ENCODE peak calls at places on chromosomes 2 and 18, in four cellular contexts. One of them, this sample, is unnamed.

GRCh38 chr2:227848586-227848985 is 22.8 kb upstream of the DAW1 start:
- DNase-seq in CD8-positive, alpha-beta T cell: no peak
- DNase-seq in activated CD8-positive, alpha-beta memory T cell treated with anti-CD3 and anti-CD28 coated beads for 4 hours: no peak
- DNase-seq in 8988T: no peak
- DNase-seq in this sample: no peak

GRCh38 chr18:31931163-31931885 is 11.6 kb downstream of the TRAPPC8 start:
- DNase-seq in 8988T: no peak
- DNase-seq in activated CD8-positive, alpha-beta memory T cell treated with anti-CD3 and anti-CD28 coated beads for 4 hours: no peak
- DNase-seq in CD8-positive, alpha-beta T cell: no peak
- DNase-seq in this sample: no peak

GRCh38 chr2:164890533-164890932 is 48.9 kb upstream of the COBLL1 start:
- DNase-seq in 8988T: no peak
- DNase-seq in CD8-positive, alpha-beta T cell: no peak
- DNase-seq in activated CD8-positive, alpha-beta memory T cell treated with anti-CD3 and anti-CD28 coated beads for 4 hours: no peak
- DNase-seq in this sample: no peak

GRCh38 chr2:8115966-8116365 is 565.9 kb upstream of the ID2 start:
- DNase-seq in 8988T: no peak
- DNase-seq in CD8-positive, alpha-beta T cell: no peak
- DNase-seq in activated CD8-positive, alpha-beta memory T cell treated with anti-CD3 and anti-CD28 coated beads for 4 hours: no peak
- DNase-seq in this sample: no peak

GRCh38 chr2:174522553-174522952 is 35.7 kb upstream of the GPR155 start:
- DNase-seq in CD8-positive, alpha-beta T cell: no peak
- DNase-seq in 8988T: no peak
- DNase-seq in activated CD8-positive, alpha-beta memory T cell treated with anti-CD3 and anti-CD28 coated beads for 4 hours: no peak
- DNase-seq in this sample: no peak

GRCh38 chr2:65800998-65801397 is 368.6 kb upstream of the SPRED2 start:
- DNase-seq in activated CD8-positive, alpha-beta memory T cell treated with anti-CD3 and anti-CD28 coated beads for 4 hours: no peak
- DNase-seq in 8988T: no peak
- DNase-seq in CD8-positive, alpha-beta T cell: no peak
- DNase-seq in this sample: no peak

GRCh38 chr2:239763433-239764097 is 261.6 kb downstream of the NDUFA10 start:
- DNase-seq in 8988T: no peak
- DNase-seq in CD8-positive, alpha-beta T cell: no peak
- DNase-seq in activated CD8-positive, alpha-beta memory T cell treated with anti-CD3 and anti-CD28 coated beads for 4 hours: no peak
- DNase-seq in this sample: no peak

GRCh38 chr2:173119944-173120343 is 44.3 kb downstream of the MAP3K20 start:
- DNase-seq in activated CD8-positive, alpha-beta memory T cell treated with anti-CD3 and anti-CD28 coated beads for 4 hours: no peak
- DNase-seq in 8988T: no peak
- DNase-seq in CD8-positive, alpha-beta T cell: no peak
- DNase-seq in this sample: no peak

GRCh38 chr2:29562896-29563295 is 358.5 kb downstream of the ALK start:
- DNase-seq in 8988T: no peak
- DNase-seq in activated CD8-positive, alpha-beta memory T cell treated with anti-CD3 and anti-CD28 coated beads for 4 hours: no peak
- DNase-seq in CD8-positive, alpha-beta T cell: no peak
- DNase-seq in this sample: no peak

GRCh38 chr18:21826641-21827302 is 86.2 kb downstream of the MIB1 start:
- DNase-seq in 8988T: no peak
- DNase-seq in activated CD8-positive, alpha-beta memory T cell treated with anti-CD3 and anti-CD28 coated beads for 4 hours: no peak
- DNase-seq in CD8-positive, alpha-beta T cell: no peak
- DNase-seq in this sample: no peak

GRCh38 chr2:119402645-119403560 is 28.8 kb upstream of the TMEM37 start:
- DNase-seq in 8988T: no peak
- DNase-seq in CD8-positive, alpha-beta T cell: no peak
- DNase-seq in activated CD8-positive, alpha-beta memory T cell treated with anti-CD3 and anti-CD28 coated beads for 4 hours: no peak
- DNase-seq in this sample: no peak

This sample was measured in CD4-positive, alpha-beta T cell.